ENCODE peak calls at places on chromosomes 4 and X, in five cellular contexts. G is IMR-90, V is neural progenitor cell, K is H9, H is fibroblast of lung. Y is an unnamed sample.

GRCh38 chrX:97234471-97235097 is 350.9 kb downstream of the RPA4 start:
- DNase-seq in G (no peak), V (no peak), K (no peak), H (no peak), Y (no peak)

GRCh38 chrX:2568125-2568524 is 67.3 kb upstream of the DHRSX start:
- DNase-seq in G (no peak), V (no peak), K (no peak), H (no peak), Y (no peak)

GRCh38 chr4:7607156-7607910 is 172.6 kb upstream of the PSAPL1 start:
- DNase-seq in G (peak; percentile 16), V (no peak), K (no peak), H (no peak), Y (no peak)

GRCh38 chrX:102976290-102976689 is 39.2 kb downstream of the RAB40AL start:
- DNase-seq in G (peak; percentile 5), V (no peak), K (no peak), H (no peak), Y (no peak)

GRCh38 chrX:111216293-111216801 is 53.9 kb downstream of the CAPN6 start:
- DNase-seq in G (no peak), V (no peak), K (no peak), H (no peak), Y (no peak)

GRCh38 chrX:131747173-131747572 is 203.3 kb downstream of the OR13H1 start:
- DNase-seq in G (peak; percentile 90), V (no peak), K (no peak), H (no peak), Y (no peak)

GRCh38 chrX:151722241-151722846 is 6.5 kb downstream of the FATE1 start:
- DNase-seq in G (no peak), V (peak; percentile 72), K (peak; percentile 82), H (peak; percentile 0), Y (peak; percentile 68)

GRCh38 chrX:136586386-136586785 is 54.4 kb downstream of the VGLL1 start:
- DNase-seq in G (no peak), V (no peak), K (no peak), H (no peak), Y (no peak)

GRCh38 chr4:8586671-8587468 is 5.7 kb upstream of the CPZ start:
- DNase-seq in G (no peak), V (no peak), K (no peak), H (no peak), Y (no peak)

GRCh38 chrX:77937291-77937690 is 26.8 kb downstream of the ATP7A start:
- DNase-seq in G (peak; percentile 80), V (no peak), K (no peak), H (peak; percentile 55), Y (no peak)

GRCh38 chr4:61202100-61202637 is 2.0 kb downstream of the ADGRL3 start:
- DNase-seq in G (no peak), V (peak; percentile 62), K (no peak), H (peak; percentile 18), Y (no peak)

GRCh38 chrX:40091691-40092421 is 5.9 kb downstream of the BCOR start:
- DNase-seq in G (no peak), V (peak; percentile 77), K (peak; percentile 77), H (no peak), Y (no peak)

GRCh38 chrX:15358533-15358932 is 23.2 kb upstream of the PIGA start:
- DNase-seq in G (no peak), V (no peak), K (no peak), H (no peak), Y (no peak)

GRCh38 chrX:40285876-40286275 is 188.1 kb upstream of the BCOR start:
- DNase-seq in G (no peak), V (no peak), K (no peak), H (no peak), Y (no peak)

GRCh38 chr4:103493450-103494159 is 226.2 kb downstream of the TACR3 start:
- DNase-seq in G (no peak), V (no peak), K (no peak), H (no peak), Y (no peak)

GRCh38 chr4:94540476-94540875 is 88.7 kb downstream of the PDLIM5 start:
- DNase-seq in G (no peak), V (no peak), K (no peak), H (no peak), Y (no peak)

GRCh38 chrX:36436286-36436860 is 516.8 kb downstream of the CFAP47 start:
- DNase-seq in G (peak; percentile 30), V (no peak), K (no peak), H (peak; percentile 15), Y (no peak)

GRCh38 chr4:108169639-108170038 is 907 bp upstream of the LEF1 start:
- DNase-seq in G (no peak), V (no peak), K (no peak), H (no peak), Y (no peak)

GRCh38 chr4:177547985-177548384 is 105.7 kb upstream of the AGA start:
- DNase-seq in G (no peak), V (no peak), K (no peak), H (no peak), Y (no peak)

GRCh38 chr4:38266616-38267015 is 306.4 kb downstream of the PTTG2 start:
- DNase-seq in G (peak; percentile 48), V (no peak), K (no peak), H (no peak), Y (peak; percentile 64)

GRCh38 chr4:106062452-106062875 is 167.2 kb downstream of the NPNT start:
- DNase-seq in G (peak; percentile 70), V (no peak), K (no peak), H (peak; percentile 88), Y (no peak)

GRCh38 chr4:153651961-153652784 is 31.9 kb upstream of the TLR2 start:
- DNase-seq in G (no peak), V (no peak), K (no peak), H (no peak), Y (no peak)
- H2AFZ ChIP-seq in G (no peak overlapping the region), V (no peak overlapping the region), K (no peak overlapping the region), H (no peak overlapping the region), Y (no peak overlapping the region)

GRCh38 chrX:53486285-53486684 is 52.1 kb upstream of the HSD17B10 start:
- DNase-seq in G (no peak), V (no peak), K (no peak), H (no peak), Y (no peak)

GRCh38 chrX:53479295-53479694 is 45.1 kb upstream of the HSD17B10 start:
- DNase-seq in G (peak; percentile 16), V (peak; percentile 7), K (peak; percentile 55), H (no peak), Y (no peak)

GRCh38 chrX:53481093-53481492 is 46.9 kb upstream of the HSD17B10 start:
- DNase-seq in G (no peak), V (peak; percentile 19), K (peak; percentile 32), H (no peak), Y (no peak)

GRCh38 chrX:53483838-53484420 is 49.8 kb upstream of the HSD17B10 start:
- DNase-seq in G (peak; percentile 52), V (no peak), K (no peak), H (peak; percentile 5), Y (no peak)

DNA sequence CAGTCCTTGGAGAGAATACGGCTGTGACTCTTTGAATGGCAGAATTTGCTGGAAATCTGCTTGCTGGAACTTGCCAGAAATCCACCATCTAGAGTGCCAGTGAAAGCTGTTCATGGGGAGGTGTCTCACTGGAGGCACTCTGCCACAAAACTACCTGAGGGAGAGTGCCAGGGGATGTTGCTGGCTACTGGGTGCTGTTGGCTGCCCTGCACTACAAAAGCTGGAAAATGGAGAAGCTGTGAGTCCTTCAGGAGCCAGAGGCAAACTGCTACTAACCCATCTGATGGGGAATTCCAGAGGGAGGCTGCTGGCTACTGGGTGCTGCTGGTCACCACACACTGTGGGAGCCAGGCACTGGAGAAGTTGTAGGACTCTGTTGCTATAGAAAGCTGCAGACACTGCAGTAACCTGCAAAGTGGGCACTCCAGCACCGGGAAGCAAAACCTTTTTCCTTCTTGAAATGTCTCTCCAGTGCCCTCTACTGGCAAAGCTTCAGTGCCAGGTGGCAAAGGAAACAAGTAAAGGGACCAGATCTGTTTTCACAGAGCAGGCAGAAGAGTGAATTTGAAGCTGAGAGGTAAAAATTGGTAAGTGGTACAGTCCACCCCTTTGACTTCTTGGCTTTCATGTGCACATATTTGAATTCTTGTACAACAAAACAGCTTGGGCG is 47.8 kb upstream of the HSD17B10 start:
- DNase-seq in G (peak; percentile 69), V (peak; percentile 76), K (peak; percentile 61), H (peak; percentile 69), Y (peak; percentile 63)
- TF ChIP-seq CTCF in G (peak; percentile 74), V (peak; percentile 66), K (peak; percentile 71), H (peak; percentile 61), Y (peak; percentile 56)

DNA sequence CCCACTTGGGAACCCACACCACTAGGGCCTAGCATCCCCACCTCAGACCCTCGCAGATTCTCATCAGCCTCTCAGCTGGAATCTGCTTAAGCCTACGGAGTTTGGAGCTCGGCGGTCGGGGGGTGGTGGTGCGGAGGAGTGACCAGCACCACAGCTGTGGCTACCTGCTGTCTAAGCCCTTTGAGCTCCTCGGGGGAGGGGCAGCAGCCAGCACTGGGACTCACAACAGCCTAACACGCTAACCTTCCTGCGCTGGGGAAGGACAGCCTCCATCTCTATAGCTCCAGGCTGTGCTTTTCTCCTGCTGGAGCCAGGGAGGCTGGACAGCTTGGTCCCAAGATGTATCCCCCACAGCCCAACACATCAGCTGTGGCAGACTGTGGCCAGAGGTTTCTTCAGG is 281.5 kb downstream of the USP46 start:
- DNase-seq in G (no peak), V (peak; percentile 62), K (peak; percentile 52), H (no peak), Y (no peak)
- H3K4me1 ChIP-seq in G (no peaks in the 10 kb centered on the region), V (peaks cover 7% of the 10 kb centered on the region), K (no peaks in the 10 kb centered on the region), H (no peaks in the 10 kb centered on the region), Y (no peaks in the 10 kb centered on the region)

GRCh38 chr4:17380347-17380746 is 131.5 kb downstream of the QDPR start:
- DNase-seq in G (no peak), V (no peak), K (no peak), H (no peak), Y (no peak)

DNA sequence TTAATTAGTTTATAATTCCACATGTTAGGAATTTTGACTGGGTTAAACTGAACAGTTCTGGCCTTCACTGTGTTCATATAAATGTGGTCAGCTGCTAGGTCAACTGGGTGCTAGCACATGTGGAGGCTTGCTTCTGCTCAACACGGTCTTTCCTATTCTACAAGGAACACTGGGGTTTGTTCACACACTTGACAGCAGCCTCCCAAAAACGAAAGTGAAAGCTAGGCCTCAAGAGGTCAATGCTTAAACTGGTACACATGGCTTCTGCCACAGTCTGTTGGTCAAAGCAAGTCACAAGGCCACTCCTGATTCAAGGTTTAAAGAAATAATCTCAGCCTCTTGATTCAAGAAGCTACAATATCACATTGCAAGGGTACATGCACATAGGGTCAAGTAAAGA is 126.5 kb downstream of the QDPR start:
- DNase-seq in G (peak; percentile 50), V (no peak), K (no peak), H (peak; percentile 60), Y (peak; percentile 7)
- H2AFZ ChIP-seq in G (peak overlapping the region; percentile 81), V (no peak overlapping the region), K (no peak overlapping the region), H (peak overlapping the region; percentile 90), Y (no peak overlapping the region)

GRCh38 chrX:104343408-104344129 is 88.8 kb upstream of the ESX1 start:
- DNase-seq in G (peak; percentile 74), V (peak; percentile 62), K (peak; percentile 77), H (peak; percentile 74), Y (peak; percentile 72)
- TF ChIP-seq CTCF in G (peak; percentile 69), V (peak; percentile 56), K (peak; percentile 69), H (peak; percentile 44), Y (peak; percentile 51)